ENCODE peak calls at places on chromosomes 5 and 9, in seven cellular contexts. C is sciatic nerve; T is A172; O is astrocyte of the cerebellum; P is NCI-H1105; K is fibroblast of the conjunctiva; M is CD4-positive, alpha-beta T cell. I is an unnamed sample.

GRCh38 chr5:171308453-171309275 is at the start of gene TLX3:
- DNase-seq in M (no peak), O (no peak), P (no peak), T (no peak), C (no peak), K (no peak), I (peak)

GRCh38 chr5:179344301-179345178 is 721 bp downstream of the ADAMTS2 start:
- DNase-seq in M (no peak), T (no peak), O (no peak), C (no peak), K (no peak), P (no peak), I (no peak)

GRCh38 chr5:124661317-124662141 is 84.9 kb downstream of the ZNF608 start:
- DNase-seq in M (no peak), C (no peak), O (peak), T (peak), P (peak), K (peak), I (peak)

GRCh38 chr5:179700401-179700918 is 1.7 kb downstream of the CANX start:
- DNase-seq in K (no peak), C (no peak), P (no peak), M (no peak), T (no peak), O (no peak), I (no peak)

GRCh38 chr9:33884856-33885701 is 68.1 kb downstream of the UBE2R2 start:
- DNase-seq in P (peak), T (peak), K (no peak), M (no peak), O (peak), C (no peak), I (peak)

GRCh38 chr5:56816546-56817081 is 1.3 kb downstream of the MAP3K1 start:
- DNase-seq in M (peak), T (peak), O (no peak), C (peak), P (no peak), K (no peak), I (peak)

GRCh38 chr5:133049726-133050048 is 2.1 kb upstream of the HSPA4 start:
- DNase-seq in K (no peak), O (no peak), P (no peak), C (no peak), T (no peak), M (no peak), I (peak)

GRCh38 chr9:76181020-76181641 is 213.1 kb downstream of the RFK start:
- DNase-seq in M (no peak), T (peak), K (no peak), P (no peak), O (peak), C (no peak), I (no peak)

GRCh38 chr5:155046591-155046990 is 33.0 kb downstream of the KIF4B start:
- DNase-seq in M (no peak), C (no peak), O (no peak), P (no peak), K (no peak), T (no peak), I (no peak)

GRCh38 chr5:11415751-11416150 is 488.5 kb downstream of the CTNND2 start:
- DNase-seq in O (peak), T (no peak), K (no peak), M (no peak), C (no peak), P (no peak), I (no peak)

GRCh38 chr9:7105095-7105494 is 347.3 kb downstream of the KDM4C start:
- DNase-seq in C (no peak), O (no peak), T (no peak), M (no peak), P (no peak), K (no peak), I (no peak)

GRCh38 chr5:162699361-162699760 is 631.8 kb downstream of the GABRG2 start:
- DNase-seq in K (no peak), C (no peak), T (no peak), O (no peak), P (no peak), M (no peak), I (no peak)

GRCh38 chr9:87276851-87277251 is 220.8 kb upstream of the DAPK1 start:
- DNase-seq in O (peak), M (no peak), K (no peak), P (no peak), C (no peak), T (peak), I (no peak)

GRCh38 chr5:88734191-88734640 is 148.8 kb downstream of the MEF2C start:
- DNase-seq in M (no peak), K (no peak), C (no peak), T (no peak), P (no peak), O (no peak), I (no peak)

GRCh38 chr9:123739387-123739786 is 190.5 kb downstream of the DENND1A start:
- DNase-seq in M (no peak), C (no peak), O (no peak), P (no peak), K (no peak), T (no peak), I (no peak)

GRCh38 chr5:96562614-96563013 is 99.6 kb upstream of the CAST start:
- DNase-seq in C (no peak), T (peak), P (no peak), O (no peak), M (no peak), K (no peak), I (no peak)

GRCh38 chr9:35914307-35914807 is 5.1 kb downstream of the SPAAR start:
- DNase-seq in T (no peak), K (no peak), O (no peak), C (no peak), M (no peak), P (no peak), I (no peak)

GRCh38 chr9:6909186-6909585 is 151.4 kb downstream of the KDM4C start:
- DNase-seq in P (no peak), T (no peak), M (no peak), K (no peak), O (no peak), C (no peak), I (no peak)

I was measured in NCI-H748 treated with DMSO at 0.1 percent for 48 hours.